ENCODE peak calls at places on chromosomes 7 and 10, in eight cellular contexts. One of them, this sample, is unnamed.

GRCh38 chr7:150735596-150736358 is 1.4 kb upstream of the GIMAP5 start:
- DNase-seq in IMR-90: no peak
- DNase-seq in lower lobe of right lung: no peak
- DNase-seq in mammary epithelial cell: no peak
- DNase-seq in fibroblast of the aortic adventitia: no peak
- DNase-seq in OCI-LY7: no peak
- DNase-seq in psoas muscle: no peak
- DNase-seq in cardiac muscle cell: no peak
- DNase-seq in this sample: no peak

GRCh38 chr7:131932271-131932670 is 375.8 kb upstream of the PODXL start:
- DNase-seq in psoas muscle: no peak
- DNase-seq in fibroblast of the aortic adventitia: no peak
- DNase-seq in cardiac muscle cell: no peak
- DNase-seq in OCI-LY7: no peak
- DNase-seq in lower lobe of right lung: no peak
- DNase-seq in IMR-90: no peak
- DNase-seq in mammary epithelial cell: no peak
- DNase-seq in this sample: no peak

GRCh38 chr7:7207876-7208275 is 25.5 kb downstream of the C1GALT1 start:
- DNase-seq in OCI-LY7: no peak
- DNase-seq in lower lobe of right lung: no peak
- DNase-seq in psoas muscle: no peak
- DNase-seq in mammary epithelial cell: peak
- DNase-seq in IMR-90: peak
- DNase-seq in fibroblast of the aortic adventitia: no peak
- DNase-seq in cardiac muscle cell: no peak
- DNase-seq in this sample: no peak

GRCh38 chr7:107232568-107233090 is 63.8 kb downstream of the HBP1 start:
- DNase-seq in cardiac muscle cell: peak
- DNase-seq in fibroblast of the aortic adventitia: no peak
- DNase-seq in psoas muscle: no peak
- DNase-seq in mammary epithelial cell: peak
- DNase-seq in OCI-LY7: no peak
- DNase-seq in IMR-90: peak
- DNase-seq in lower lobe of right lung: no peak
- DNase-seq in this sample: no peak

GRCh38 chr10:58755688-58756087 is 243.0 kb downstream of the BICC1 start:
- DNase-seq in fibroblast of the aortic adventitia: peak
- DNase-seq in OCI-LY7: no peak
- DNase-seq in IMR-90: peak
- DNase-seq in mammary epithelial cell: peak
- DNase-seq in lower lobe of right lung: no peak
- DNase-seq in cardiac muscle cell: peak
- DNase-seq in psoas muscle: peak
- DNase-seq in this sample: peak

GRCh38 chr10:566241-566885 is 123.1 kb downstream of the DIP2C start:
- DNase-seq in mammary epithelial cell: no peak
- DNase-seq in fibroblast of the aortic adventitia: no peak
- DNase-seq in OCI-LY7: no peak
- DNase-seq in psoas muscle: no peak
- DNase-seq in cardiac muscle cell: no peak
- DNase-seq in lower lobe of right lung: peak
- DNase-seq in IMR-90: no peak
- DNase-seq in this sample: no peak

GRCh38 chr10:44934416-44935200 is 23.5 kb downstream of the TMEM72 start:
- DNase-seq in IMR-90: no peak
- DNase-seq in psoas muscle: no peak
- DNase-seq in OCI-LY7: no peak
- DNase-seq in fibroblast of the aortic adventitia: no peak
- DNase-seq in cardiac muscle cell: peak
- DNase-seq in mammary epithelial cell: no peak
- DNase-seq in lower lobe of right lung: no peak
- DNase-seq in this sample: no peak

GRCh38 chr10:131186547-131187253 is 124.8 kb downstream of the TCERG1L start:
- DNase-seq in lower lobe of right lung: no peak
- DNase-seq in psoas muscle: no peak
- DNase-seq in OCI-LY7: no peak
- DNase-seq in mammary epithelial cell: no peak
- DNase-seq in fibroblast of the aortic adventitia: no peak
- DNase-seq in IMR-90: no peak
- DNase-seq in cardiac muscle cell: no peak
- DNase-seq in this sample: no peak

GRCh38 chr7:50531401-50531906 is 33.8 kb downstream of the DDC start:
- DNase-seq in cardiac muscle cell: no peak
- DNase-seq in IMR-90: peak
- DNase-seq in lower lobe of right lung: no peak
- DNase-seq in fibroblast of the aortic adventitia: no peak
- DNase-seq in mammary epithelial cell: peak
- DNase-seq in OCI-LY7: no peak
- DNase-seq in psoas muscle: no peak
- DNase-seq in this sample: no peak

GRCh38 chr10:23530079-23530478 is 91.2 kb downstream of the OTUD1 start:
- DNase-seq in IMR-90: peak
- DNase-seq in mammary epithelial cell: no peak
- DNase-seq in psoas muscle: no peak
- DNase-seq in fibroblast of the aortic adventitia: peak
- DNase-seq in lower lobe of right lung: no peak
- DNase-seq in cardiac muscle cell: peak
- DNase-seq in OCI-LY7: peak
- DNase-seq in this sample: no peak

GRCh38 chr7:152054377-152055230 is 29.1 kb downstream of the GALNT11 start:
- DNase-seq in IMR-90: peak
- DNase-seq in psoas muscle: peak
- DNase-seq in mammary epithelial cell: peak
- DNase-seq in cardiac muscle cell: peak
- DNase-seq in OCI-LY7: no peak
- DNase-seq in fibroblast of the aortic adventitia: peak
- DNase-seq in lower lobe of right lung: no peak
- DNase-seq in this sample: no peak

GRCh38 chr10:47452495-47453434 is 31.1 kb downstream of the ANXA8 start:
- DNase-seq in psoas muscle: no peak
- DNase-seq in OCI-LY7: no peak
- DNase-seq in lower lobe of right lung: peak
- DNase-seq in fibroblast of the aortic adventitia: no peak
- DNase-seq in IMR-90: no peak
- DNase-seq in mammary epithelial cell: no peak
- DNase-seq in cardiac muscle cell: no peak
- DNase-seq in this sample: peak
- TF ChIP-seq CTCF in psoas muscle: no peak
- TF ChIP-seq CTCF in OCI-LY7: no peak
- TF ChIP-seq CTCF in lower lobe of right lung: no peak
- TF ChIP-seq CTCF in fibroblast of the aortic adventitia: no peak
- TF ChIP-seq CTCF in IMR-90: no peak
- TF ChIP-seq CTCF in mammary epithelial cell: no peak
- TF ChIP-seq CTCF in cardiac muscle cell: no peak
- TF ChIP-seq CTCF in this sample: no peak

GRCh38 chr10:74882427-74882826 is 56.0 kb downstream of the KAT6B start:
- DNase-seq in mammary epithelial cell: no peak
- DNase-seq in lower lobe of right lung: no peak
- DNase-seq in psoas muscle: no peak
- DNase-seq in fibroblast of the aortic adventitia: peak
- DNase-seq in OCI-LY7: no peak
- DNase-seq in IMR-90: peak
- DNase-seq in cardiac muscle cell: peak
- DNase-seq in this sample: no peak

GRCh38 chr10:74883428-74883827 is 57.0 kb downstream of the KAT6B start:
- DNase-seq in IMR-90: no peak
- DNase-seq in cardiac muscle cell: no peak
- DNase-seq in mammary epithelial cell: no peak
- DNase-seq in lower lobe of right lung: no peak
- DNase-seq in fibroblast of the aortic adventitia: no peak
- DNase-seq in OCI-LY7: no peak
- DNase-seq in psoas muscle: no peak
- DNase-seq in this sample: no peak

GRCh38 chr10:74881253-74881884 is 55.0 kb downstream of the KAT6B start:
- DNase-seq in IMR-90: no peak
- DNase-seq in lower lobe of right lung: no peak
- DNase-seq in OCI-LY7: no peak
- DNase-seq in cardiac muscle cell: no peak
- DNase-seq in fibroblast of the aortic adventitia: no peak
- DNase-seq in psoas muscle: no peak
- DNase-seq in mammary epithelial cell: no peak
- DNase-seq in this sample: no peak

GRCh38 chr10:74880041-74880440 is 53.6 kb downstream of the KAT6B start:
- DNase-seq in mammary epithelial cell: no peak
- DNase-seq in lower lobe of right lung: no peak
- DNase-seq in psoas muscle: no peak
- DNase-seq in IMR-90: peak
- DNase-seq in cardiac muscle cell: no peak
- DNase-seq in OCI-LY7: no peak
- DNase-seq in fibroblast of the aortic adventitia: no peak
- DNase-seq in this sample: no peak

GRCh38 chr10:74882831-74883230 is 56.4 kb downstream of the KAT6B start:
- DNase-seq in OCI-LY7: no peak
- DNase-seq in cardiac muscle cell: peak
- DNase-seq in mammary epithelial cell: no peak
- DNase-seq in lower lobe of right lung: no peak
- DNase-seq in psoas muscle: no peak
- DNase-seq in IMR-90: peak
- DNase-seq in fibroblast of the aortic adventitia: peak
- DNase-seq in this sample: no peak
- TF ChIP-seq CTCF in OCI-LY7: no peak
- TF ChIP-seq CTCF in cardiac muscle cell: no peak
- TF ChIP-seq CTCF in mammary epithelial cell: no peak
- TF ChIP-seq CTCF in lower lobe of right lung: no peak
- TF ChIP-seq CTCF in psoas muscle: no peak
- TF ChIP-seq CTCF in IMR-90: no peak
- TF ChIP-seq CTCF in fibroblast of the aortic adventitia: no peak
- TF ChIP-seq CTCF in this sample: no peak

GRCh38 chr10:117885206-117885605 is 161.5 kb downstream of the RAB11FIP2 start:
- DNase-seq in psoas muscle: no peak
- DNase-seq in mammary epithelial cell: no peak
- DNase-seq in lower lobe of right lung: no peak
- DNase-seq in OCI-LY7: no peak
- DNase-seq in IMR-90: no peak
- DNase-seq in fibroblast of the aortic adventitia: no peak
- DNase-seq in cardiac muscle cell: no peak
- DNase-seq in this sample: no peak
- TF ChIP-seq CTCF in psoas muscle: no peak
- TF ChIP-seq CTCF in mammary epithelial cell: no peak
- TF ChIP-seq CTCF in lower lobe of right lung: no peak
- TF ChIP-seq CTCF in OCI-LY7: no peak
- TF ChIP-seq CTCF in IMR-90: no peak
- TF ChIP-seq CTCF in fibroblast of the aortic adventitia: no peak
- TF ChIP-seq CTCF in cardiac muscle cell: no peak
- TF ChIP-seq CTCF in this sample: no peak

GRCh38 chr7:90337106-90337505 is 9.4 kb upstream of the GTPBP10 start:
- DNase-seq in IMR-90: no peak
- DNase-seq in cardiac muscle cell: peak
- DNase-seq in OCI-LY7: no peak
- DNase-seq in lower lobe of right lung: no peak
- DNase-seq in mammary epithelial cell: no peak
- DNase-seq in fibroblast of the aortic adventitia: peak
- DNase-seq in psoas muscle: no peak
- DNase-seq in this sample: no peak
- TF ChIP-seq CTCF in IMR-90: no peak
- TF ChIP-seq CTCF in cardiac muscle cell: no peak
- TF ChIP-seq CTCF in OCI-LY7: no peak
- TF ChIP-seq CTCF in lower lobe of right lung: no peak
- TF ChIP-seq CTCF in mammary epithelial cell: no peak
- TF ChIP-seq CTCF in fibroblast of the aortic adventitia: no peak
- TF ChIP-seq CTCF in psoas muscle: no peak
- TF ChIP-seq CTCF in this sample: no peak

GRCh38 chr10:119370046-119370770 is 162.8 kb downstream of the GRK5 start:
- DNase-seq in OCI-LY7: no peak
- DNase-seq in mammary epithelial cell: no peak
- DNase-seq in psoas muscle: no peak
- DNase-seq in IMR-90: peak
- DNase-seq in lower lobe of right lung: no peak
- DNase-seq in fibroblast of the aortic adventitia: peak
- DNase-seq in cardiac muscle cell: peak
- DNase-seq in this sample: no peak

GRCh38 chr10:119374236-119374635 is 166.9 kb downstream of the GRK5 start:
- DNase-seq in OCI-LY7: no peak
- DNase-seq in lower lobe of right lung: no peak
- DNase-seq in cardiac muscle cell: no peak
- DNase-seq in psoas muscle: no peak
- DNase-seq in mammary epithelial cell: no peak
- DNase-seq in IMR-90: no peak
- DNase-seq in fibroblast of the aortic adventitia: no peak
- DNase-seq in this sample: no peak

GRCh38 chr10:119368991-119369869 is 161.9 kb downstream of the GRK5 start:
- DNase-seq in OCI-LY7: peak
- DNase-seq in mammary epithelial cell: no peak
- DNase-seq in lower lobe of right lung: no peak
- DNase-seq in psoas muscle: no peak
- DNase-seq in fibroblast of the aortic adventitia: peak
- DNase-seq in cardiac muscle cell: no peak
- DNase-seq in IMR-90: no peak
- DNase-seq in this sample: peak

GRCh38 chr10:119370972-119371703 is 163.8 kb downstream of the GRK5 start:
- DNase-seq in cardiac muscle cell: peak
- DNase-seq in fibroblast of the aortic adventitia: peak
- DNase-seq in lower lobe of right lung: no peak
- DNase-seq in OCI-LY7: no peak
- DNase-seq in mammary epithelial cell: peak
- DNase-seq in psoas muscle: peak
- DNase-seq in IMR-90: peak
- DNase-seq in this sample: no peak

GRCh38 chr10:119371704-119372663 is 164.6 kb downstream of the GRK5 start:
- DNase-seq in cardiac muscle cell: peak
- DNase-seq in IMR-90: no peak
- DNase-seq in OCI-LY7: no peak
- DNase-seq in fibroblast of the aortic adventitia: peak
- DNase-seq in mammary epithelial cell: no peak
- DNase-seq in psoas muscle: no peak
- DNase-seq in lower lobe of right lung: no peak
- DNase-seq in this sample: no peak
- TF ChIP-seq CTCF in cardiac muscle cell: no peak
- TF ChIP-seq CTCF in IMR-90: peak
- TF ChIP-seq CTCF in OCI-LY7: peak
- TF ChIP-seq CTCF in fibroblast of the aortic adventitia: peak
- TF ChIP-seq CTCF in mammary epithelial cell: no peak
- TF ChIP-seq CTCF in psoas muscle: no peak
- TF ChIP-seq CTCF in lower lobe of right lung: no peak
- TF ChIP-seq CTCF in this sample: no peak